ENCODE peak calls at places on chromosomes 3 and 15, in four cellular contexts. P is HEK293T, I is WTC11, R is HepG2. F is an unnamed sample.

GRCh38 chr3:158810823-158811425 is 9.1 kb downstream of the MFSD1 start:
- DNase-seq in P (no peak), R (no peak), I (no peak), F (no peak)

GRCh38 chr3:53774414-53774813 is 71.8 kb downstream of the CHDH start:
- DNase-seq in R (no peak), I (no peak), P (no peak), F (no peak)

GRCh38 chr3:189076459-189076858 is 95.3 kb upstream of the TPRG1 start:
- DNase-seq in I (no peak), P (no peak), R (no peak), F (no peak)

GRCh38 chr3:22977650-22978289 is 225.4 kb upstream of the UBE2E2 start:
- DNase-seq in R (no peak), I (no peak), P (no peak), F (no peak)

GRCh38 chr3:59482001-59482400 is 432.2 kb upstream of the CFAP20DC start:
- DNase-seq in P (no peak), I (no peak), R (no peak), F (no peak)

GRCh38 chr3:72798552-72799195 is 49.6 kb downstream of the SHQ1 start:
- DNase-seq in R (no peak), I (no peak), P (no peak), F (no peak)

GRCh38 chr15:58985443-58985842 is 2.0 kb upstream of the RNF111 start:
- DNase-seq in I (peak; percentile 50), P (no peak), R (peak; percentile 11), F (no peak)

GRCh38 chr3:35829499-35829898 is 190.2 kb downstream of the ARPP21 start:
- DNase-seq in R (peak; percentile 1), I (no peak), P (no peak), F (no peak)

GRCh38 chr3:182809523-182809922 is 16.2 kb downstream of the ATP11B start:
- DNase-seq in R (no peak), P (no peak), I (no peak), F (no peak)

GRCh38 chr15:100932676-100933348 is 13.7 kb downstream of the LRRK1 start:
- DNase-seq in P (no peak), I (no peak), R (no peak), F (no peak)

GRCh38 chr15:67915374-67916050 is 75.7 kb upstream of the RNU6-1 start:
- DNase-seq in R (peak; percentile 96), I (no peak), P (no peak), F (no peak)

GRCh38 chr15:63498815-63499549 is 5.4 kb upstream of the USP3 start:
- DNase-seq in P (no peak), I (no peak), R (no peak), F (no peak)

GRCh38 chr3:110811050-110811449 is 260.6 kb upstream of the NECTIN3 start:
- DNase-seq in P (no peak), I (no peak), R (peak; percentile 23), F (no peak)

GRCh38 chr3:182954553-182954952 is 25.8 kb downstream of the DCUN1D1 start:
- DNase-seq in I (no peak), R (no peak), P (no peak), F (no peak)

GRCh38 chr3:131582438-131582837 is 79.7 kb upstream of the MRPL3 start:
- DNase-seq in P (no peak), I (no peak), R (no peak), F (peak; percentile 53)

GRCh38 chr15:90201150-90201943 is at the start of gene SEMA4B:
- DNase-seq in R (peak; percentile 36), P (peak; percentile 87), I (peak; percentile 83), F (peak; percentile 84)

GRCh38 chr15:48674876-48675275 is 29.4 kb upstream of the FBN1 start:
- DNase-seq in R (no peak), P (no peak), I (no peak), F (no peak)

GRCh38 chr3:175932586-175932985 is 1073.5 kb downstream of the NAALADL2 start:
- DNase-seq in P (no peak), I (no peak), R (no peak), F (no peak)

GRCh38 chr15:41873711-41874110 is 20.1 kb downstream of the SPTBN5 start:
- DNase-seq in I (no peak), P (no peak), R (no peak), F (no peak)

GRCh38 chr3:151082880-151083838 is 2.3 kb upstream of the MED12L start:
- DNase-seq in P (no peak), R (no peak), I (no peak), F (no peak)

GRCh38 chr3:61877359-61877770 is 316.0 kb downstream of the PTPRG start:
- DNase-seq in P (peak; percentile 21), I (no peak), R (peak; percentile 25), F (no peak)

GRCh38 chr3:33202581-33203457 is 15.8 kb downstream of the SUSD5 start:
- DNase-seq in R (no peak), I (no peak), P (no peak), F (no peak)

GRCh38 chr3:16978234-16978920 is 93.6 kb downstream of the PLCL2 start:
- DNase-seq in R (no peak), I (no peak), P (no peak), F (no peak)

GRCh38 chr3:4985330-4986174 is 6.3 kb downstream of the BHLHE40 start:
- DNase-seq in P (no peak), R (peak; percentile 83), I (no peak), F (peak; percentile 58)

GRCh38 chr3:107285197-107285596 is 92.0 kb upstream of the CCDC54 start:
- DNase-seq in R (no peak), I (peak; percentile 69), P (peak; percentile 11), F (no peak)

GRCh38 chr3:98029083-98029482 is 6.0 kb downstream of the GABRR3 start:
- DNase-seq in P (no peak), R (no peak), I (no peak), F (no peak)

GRCh38 chr3:98022978-98023820 is 11.9 kb downstream of the GABRR3 start:
- DNase-seq in P (peak; percentile 73), R (peak; percentile 56), I (peak; percentile 93), F (peak; percentile 48)

GRCh38 chr3:98025392-98025791 is 9.7 kb downstream of the GABRR3 start:
- DNase-seq in P (no peak), R (no peak), I (no peak), F (no peak)

GRCh38 chr3:98026425-98027083 is 8.6 kb downstream of the GABRR3 start:
- DNase-seq in I (no peak), R (no peak), P (no peak), F (no peak)

DNA sequence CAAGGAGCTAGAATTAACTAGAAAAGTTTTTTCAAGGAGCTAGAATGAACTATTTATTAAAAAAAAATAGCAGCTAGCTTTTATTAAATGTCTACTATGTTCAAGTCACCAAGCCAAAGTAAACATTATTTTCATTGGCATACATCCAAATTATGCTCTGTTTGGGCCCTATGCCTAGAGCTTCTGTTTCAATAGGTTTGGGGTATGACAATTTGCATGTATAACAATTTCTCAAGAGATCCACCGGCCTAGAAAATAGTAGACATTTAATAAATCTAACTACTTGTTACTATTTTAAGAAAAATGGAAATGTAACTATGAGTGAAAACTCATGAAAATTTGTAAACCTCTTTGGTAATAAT is 8.1 kb downstream of the GABRR3 start:
- DNase-seq in I (no peak), P (no peak), R (no peak), F (no peak)
- TF ChIP-seq ELF4 in I (no peak), P (no peak), R (no peak), F (no peak)

DNA sequence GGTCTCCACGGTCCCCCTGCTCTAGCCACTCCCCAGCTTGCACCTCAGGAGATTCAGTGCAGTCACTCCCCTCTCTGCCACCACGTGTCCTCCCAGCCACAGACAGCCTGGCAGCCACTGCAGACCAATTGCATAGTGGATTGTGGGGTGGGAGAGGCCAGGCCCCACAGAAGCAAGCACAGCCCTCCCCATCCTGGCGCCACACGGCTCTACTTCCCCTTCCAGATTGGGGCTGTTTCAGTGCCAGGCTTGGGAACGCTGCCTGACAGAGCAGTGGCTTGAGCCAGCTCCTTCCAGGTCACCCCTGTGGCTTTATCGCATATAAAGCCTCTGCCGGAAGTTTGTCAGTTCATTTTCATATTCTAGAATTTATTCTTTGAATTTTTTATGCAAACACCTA is 90.7 kb downstream of the TMEM266 start:
- DNase-seq in I (no peak), P (no peak), R (no peak), F (no peak)
- TF ChIP-seq ELF4 in I (no peak), P (no peak), R (no peak), F (no peak)

GRCh38 chr15:32687556-32687955 is 30.2 kb upstream of the GREM1 start:
- DNase-seq in I (no peak), P (no peak), R (no peak), F (no peak)

GRCh38 chr15:32682569-32682968 is 35.2 kb upstream of the GREM1 start:
- DNase-seq in R (no peak), I (no peak), P (no peak), F (no peak)

GRCh38 chr15:32685576-32685975 is 32.2 kb upstream of the GREM1 start:
- DNase-seq in P (no peak), I (no peak), R (no peak), F (no peak)

GRCh38 chr15:32683231-32683630 is 34.6 kb upstream of the GREM1 start:
- DNase-seq in I (no peak), P (no peak), R (no peak), F (no peak)

DNA sequence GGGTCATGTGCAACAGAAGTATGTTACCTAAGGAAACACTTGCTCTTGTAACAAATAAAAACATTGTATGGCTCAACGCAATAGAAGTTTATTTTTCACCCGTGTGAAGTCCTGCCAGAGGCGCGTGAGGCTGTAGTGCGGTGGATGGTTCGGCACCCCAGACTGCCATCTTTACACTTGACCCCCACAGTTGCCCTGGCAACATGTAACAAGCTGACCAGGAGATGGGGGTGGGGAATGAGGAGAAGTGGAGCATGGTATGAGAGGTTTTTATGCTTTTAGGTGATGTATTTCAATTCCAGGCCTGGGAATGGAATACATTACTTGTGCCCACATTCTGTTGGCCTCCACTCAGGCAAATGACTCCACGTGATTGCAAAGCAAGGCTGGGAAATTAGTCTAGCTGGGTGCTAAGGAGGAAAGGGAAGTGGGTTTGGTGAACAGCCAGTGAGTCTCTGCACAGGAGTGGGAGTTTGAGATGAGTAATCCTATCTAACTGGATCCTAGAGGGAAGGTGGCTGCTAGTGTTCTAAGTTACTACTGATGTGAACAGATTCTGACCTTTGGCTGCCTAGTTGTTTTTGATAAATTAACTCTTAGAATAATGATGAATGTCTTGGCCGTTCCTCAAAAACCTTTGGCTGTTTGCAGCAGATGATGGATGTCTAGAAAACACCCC is 33.8 kb upstream of the GREM1 start:
- DNase-seq in P (no peak), R (no peak), I (no peak), F (no peak)
- TF ChIP-seq ELF4 in P (no peak), R (no peak), I (no peak), F (no peak)

DNA sequence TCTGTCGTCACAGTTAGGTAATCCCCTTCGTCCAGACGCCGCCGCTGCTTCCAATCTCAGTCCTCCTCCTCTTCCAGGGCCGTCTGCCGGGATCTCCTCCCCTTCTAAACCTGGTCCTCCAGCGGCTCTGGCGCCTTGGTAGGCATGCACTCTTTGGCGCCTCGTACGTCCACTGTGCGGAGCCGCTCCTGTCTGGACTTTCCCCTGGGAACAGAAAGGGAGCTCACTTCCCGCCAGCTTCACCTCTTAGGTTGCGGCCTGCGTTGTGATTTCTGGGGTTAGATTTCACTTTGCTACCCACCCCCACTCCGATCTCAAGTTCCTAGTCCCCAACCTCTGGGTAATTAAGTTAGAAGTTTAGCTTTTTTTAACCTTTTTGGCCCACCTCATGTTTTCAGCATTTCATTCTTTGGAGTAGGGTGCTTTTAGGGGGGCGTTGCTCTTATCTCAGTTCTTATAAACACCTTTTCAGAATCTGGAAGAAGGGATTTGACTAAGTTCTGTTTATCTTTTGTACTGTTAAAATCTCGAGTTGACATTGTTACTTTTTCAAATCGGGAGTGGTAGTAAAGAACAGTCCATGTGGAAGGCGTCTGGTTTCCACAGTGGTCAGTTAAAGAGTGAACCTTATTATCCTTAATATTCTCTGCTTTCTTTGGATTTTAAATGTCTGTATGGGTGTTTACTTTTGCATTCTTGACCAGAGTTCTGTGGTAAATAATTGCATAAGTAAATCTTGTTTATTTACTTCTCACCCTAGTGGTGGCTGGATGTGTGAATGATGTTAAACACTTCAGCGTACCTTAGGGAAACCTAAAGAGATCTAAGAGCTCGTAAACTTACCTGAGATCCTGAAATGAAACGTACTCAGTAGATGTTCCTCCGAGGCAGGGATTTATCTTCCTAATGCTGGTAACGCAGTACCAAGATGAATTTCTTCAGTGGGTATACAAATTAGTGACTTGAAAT is 611 bp downstream of the CTDSPL2 start:
- DNase-seq in P (peak; percentile 38), R (peak; percentile 62), I (peak; percentile 62), F (peak; percentile 70)
- TF ChIP-seq ELF4 in P (no peak), R (no peak), I (no peak), F (no peak)